ENCODE peak calls at places on chromosomes 6 and 20, in seven cellular contexts. One of them, this sample, is unnamed.

GRCh38 chr6:92690997-92691599 is 728.3 kb downstream of the EPHA7 start:
- DNase-seq in NCI-H1105: no peak
- DNase-seq in NCI-H1694: no peak
- DNase-seq in AG10803: peak; percentile 1
- DNase-seq in pancreas: no peak
- DNase-seq in NCI-H345: no peak
- DNase-seq in KG1: no peak
- DNase-seq in this sample: no peak

GRCh38 chr6:31163922-31164321 is 5.5 kb downstream of the TCF19 start:
- DNase-seq in NCI-H1105: no peak
- DNase-seq in NCI-H1694: no peak
- DNase-seq in AG10803: no peak
- DNase-seq in pancreas: no peak
- DNase-seq in NCI-H345: no peak
- DNase-seq in KG1: no peak
- DNase-seq in this sample: no peak

GRCh38 chr20:39823239-39823638 is 861.1 kb downstream of the DHX35 start:
- DNase-seq in NCI-H1105: no peak
- DNase-seq in NCI-H1694: no peak
- DNase-seq in AG10803: peak; percentile 93
- DNase-seq in pancreas: no peak
- DNase-seq in NCI-H345: no peak
- DNase-seq in KG1: no peak
- DNase-seq in this sample: no peak

GRCh38 chr6:17600527-17601388 is 656 bp downstream of the FAM8A1 start:
- DNase-seq in NCI-H1105: peak; percentile 33
- DNase-seq in NCI-H1694: no peak
- DNase-seq in AG10803: peak; percentile 16
- DNase-seq in pancreas: peak; percentile 82
- DNase-seq in NCI-H345: peak; percentile 41
- DNase-seq in KG1: peak; percentile 24
- DNase-seq in this sample: peak; percentile 25

GRCh38 chr6:35500782-35501181 is 3.9 kb upstream of the TEAD3 start:
- DNase-seq in NCI-H1105: no peak
- DNase-seq in NCI-H1694: no peak
- DNase-seq in AG10803: peak; percentile 43
- DNase-seq in pancreas: no peak
- DNase-seq in NCI-H345: no peak
- DNase-seq in KG1: no peak
- DNase-seq in this sample: no peak

GRCh38 chr6:147506704-147507114 is 1.8 kb upstream of the SAMD5 start:
- DNase-seq in NCI-H1105: peak; percentile 38
- DNase-seq in NCI-H1694: no peak
- DNase-seq in AG10803: peak; percentile 29
- DNase-seq in pancreas: peak; percentile 89
- DNase-seq in NCI-H345: peak; percentile 2
- DNase-seq in KG1: peak; percentile 35
- DNase-seq in this sample: no peak

GRCh38 chr6:27892596-27893058 is 19.6 kb downstream of the OR2B2 start:
- DNase-seq in NCI-H1105: no peak
- DNase-seq in NCI-H1694: no peak
- DNase-seq in AG10803: no peak
- DNase-seq in pancreas: no peak
- DNase-seq in NCI-H345: no peak
- DNase-seq in KG1: no peak
- DNase-seq in this sample: no peak

GRCh38 chr6:1620504-1621327 is 11.0 kb downstream of the FOXC1 start:
- DNase-seq in NCI-H1105: no peak
- DNase-seq in NCI-H1694: no peak
- DNase-seq in AG10803: no peak
- DNase-seq in pancreas: peak; percentile 50
- DNase-seq in NCI-H345: no peak
- DNase-seq in KG1: no peak
- DNase-seq in this sample: no peak

GRCh38 chr6:816510-817084 is 123.7 kb upstream of the EXOC2 start:
- DNase-seq in NCI-H1105: no peak
- DNase-seq in NCI-H1694: no peak
- DNase-seq in AG10803: no peak
- DNase-seq in pancreas: no peak
- DNase-seq in NCI-H345: no peak
- DNase-seq in KG1: no peak
- DNase-seq in this sample: no peak

GRCh38 chr6:68633654-68634502 is 1.2 kb upstream of the ADGRB3 start:
- DNase-seq in NCI-H1105: no peak
- DNase-seq in NCI-H1694: no peak
- DNase-seq in AG10803: no peak
- DNase-seq in pancreas: no peak
- DNase-seq in NCI-H345: no peak
- DNase-seq in KG1: no peak
- DNase-seq in this sample: peak; percentile 50

GRCh38 chr20:43538855-43539700 is 19.7 kb upstream of the SGK2 start:
- DNase-seq in NCI-H1105: no peak
- DNase-seq in NCI-H1694: no peak
- DNase-seq in AG10803: peak; percentile 13
- DNase-seq in pancreas: peak; percentile 79
- DNase-seq in NCI-H345: no peak
- DNase-seq in KG1: no peak
- DNase-seq in this sample: no peak

GRCh38 chr6:43223175-43223574 is 6.1 kb downstream of the DNPH1 start:
- DNase-seq in NCI-H1105: no peak
- DNase-seq in NCI-H1694: no peak
- DNase-seq in AG10803: no peak
- DNase-seq in pancreas: no peak
- DNase-seq in NCI-H345: no peak
- DNase-seq in KG1: no peak
- DNase-seq in this sample: no peak